ENCODE peak calls at places on chromosome 19, in nine cellular contexts. K, H, N, U, J, X, Y, V and C are unnamed samples. For H3K36me3, the result is how much of the 10 kb centered on the place peaks cover.

GRCh38 chr19:33194884-33195710 is 967 bp downstream of the LRP3 start:
- DNase-seq in K (peak), H (peak), N (no peak), U (no peak), J (peak), X (no peak), Y (peak), V (no peak), C (peak)

GRCh38 chr19:50311723-50312635 is 17.2 kb downstream of the KCNC3 start:
- DNase-seq in K (no peak), H (no peak), N (no peak), U (no peak), J (peak), X (no peak), Y (no peak), V (no peak), C (no peak)

GRCh38 chr19:19602136-19602712 is 16.3 kb downstream of the PBX4 start:
- DNase-seq in K (peak), H (no peak), N (peak), U (no peak), J (no peak), X (peak), Y (no peak), V (no peak), C (no peak)

GRCh38 chr19:4866595-4867424 is 657 bp downstream of the PLIN3 start:
- DNase-seq in K (peak), H (peak), N (peak), U (peak), J (peak), X (peak), Y (peak), V (peak), C (peak)

GRCh38 chr19:15330801-15331418 is 1.4 kb downstream of the BRD4 start:
- DNase-seq in K (peak), H (peak), N (no peak), U (no peak), J (peak), X (peak), Y (peak), V (peak), C (peak)

GRCh38 chr19:51064534-51065220 is at the start of gene KLK13:
- DNase-seq in K (no peak), H (no peak), N (no peak), U (no peak), J (no peak), X (no peak), Y (no peak), V (no peak), C (no peak)

GRCh38 chr19:5058456-5059190 is 89.7 kb downstream of the KDM4B start:
- DNase-seq in K (no peak), H (no peak), N (no peak), U (no peak), J (peak), X (no peak), Y (no peak), V (no peak), C (no peak)

GRCh38 chr19:30224689-30225606 is 147.2 kb upstream of the ZNF536 start:
- DNase-seq in K (no peak), H (no peak), N (no peak), U (no peak), J (no peak), X (no peak), Y (no peak), V (peak), C (peak)

GRCh38 chr19:31470229-31470939 is 121.1 kb upstream of the TSHZ3 start:
- DNase-seq in K (no peak), H (no peak), N (no peak), U (no peak), J (no peak), X (no peak), Y (no peak), V (no peak), C (no peak)

GRCh38 chr19:54451331-54451871 is 2.4 kb downstream of the LENG8 start:
- DNase-seq in K (no peak), H (no peak), N (no peak), U (no peak), J (peak), X (no peak), Y (no peak), V (no peak), C (peak)

GRCh38 chr19:47813304-47813994 is 8.3 kb upstream of the CRX start:
- DNase-seq in K (peak), H (peak), N (peak), U (peak), J (peak), X (peak), Y (peak), V (peak), C (peak)

GRCh38 chr19:40717325-40717879 is 490 bp downstream of the ITPKC start:
- DNase-seq in K (peak), H (no peak), N (no peak), U (peak), J (no peak), X (peak), Y (no peak), V (no peak), C (peak)

GRCh38 chr19:53942001-53942786 is 20.5 kb upstream of the CACNG8 start:
- DNase-seq in K (no peak), H (no peak), N (no peak), U (no peak), J (peak), X (no peak), Y (no peak), V (no peak), C (no peak)

GRCh38 chr19:6590458-6591319 is at the start of gene CD70:
- DNase-seq in K (no peak), H (peak), N (peak), U (no peak), J (no peak), X (peak), Y (no peak), V (peak), C (no peak)

GRCh38 chr19:43777163-43777700 is 3.5 kb downstream of the KCNN4 start:
- DNase-seq in K (no peak), H (no peak), N (peak), U (no peak), J (no peak), X (no peak), Y (no peak), V (peak), C (no peak)

GRCh38 chr19:18291590-18292459 is 10.4 kb upstream of the JUND start:
- DNase-seq in K (peak), H (peak), N (peak), U (peak), J (peak), X (peak), Y (peak), V (peak), C (peak)

GRCh38 chr19:23345838-23346237 is 49.4 kb downstream of the ZNF91 start:
- DNase-seq in K (no peak), H (no peak), N (no peak), U (no peak), J (no peak), X (no peak), Y (no peak), V (no peak), C (no peak)

GRCh38 chr19:4447327-4448146 is 10.1 kb downstream of the UBXN6 start:
- DNase-seq in K (no peak), H (no peak), N (no peak), U (no peak), J (no peak), X (no peak), Y (no peak), V (no peak), C (no peak)

GRCh38 chr19:54096642-54097106 is 3.9 kb downstream of the OSCAR start:
- DNase-seq in K (no peak), H (peak), N (no peak), U (no peak), J (peak), X (peak), Y (no peak), V (peak), C (peak)

GRCh38 chr19:27975419-27976005 is 1237.4 kb downstream of the UQCRFS1 start:
- DNase-seq in K (no peak), H (no peak), N (no peak), U (no peak), J (no peak), X (no peak), Y (no peak), V (no peak), C (no peak)

DNA sequence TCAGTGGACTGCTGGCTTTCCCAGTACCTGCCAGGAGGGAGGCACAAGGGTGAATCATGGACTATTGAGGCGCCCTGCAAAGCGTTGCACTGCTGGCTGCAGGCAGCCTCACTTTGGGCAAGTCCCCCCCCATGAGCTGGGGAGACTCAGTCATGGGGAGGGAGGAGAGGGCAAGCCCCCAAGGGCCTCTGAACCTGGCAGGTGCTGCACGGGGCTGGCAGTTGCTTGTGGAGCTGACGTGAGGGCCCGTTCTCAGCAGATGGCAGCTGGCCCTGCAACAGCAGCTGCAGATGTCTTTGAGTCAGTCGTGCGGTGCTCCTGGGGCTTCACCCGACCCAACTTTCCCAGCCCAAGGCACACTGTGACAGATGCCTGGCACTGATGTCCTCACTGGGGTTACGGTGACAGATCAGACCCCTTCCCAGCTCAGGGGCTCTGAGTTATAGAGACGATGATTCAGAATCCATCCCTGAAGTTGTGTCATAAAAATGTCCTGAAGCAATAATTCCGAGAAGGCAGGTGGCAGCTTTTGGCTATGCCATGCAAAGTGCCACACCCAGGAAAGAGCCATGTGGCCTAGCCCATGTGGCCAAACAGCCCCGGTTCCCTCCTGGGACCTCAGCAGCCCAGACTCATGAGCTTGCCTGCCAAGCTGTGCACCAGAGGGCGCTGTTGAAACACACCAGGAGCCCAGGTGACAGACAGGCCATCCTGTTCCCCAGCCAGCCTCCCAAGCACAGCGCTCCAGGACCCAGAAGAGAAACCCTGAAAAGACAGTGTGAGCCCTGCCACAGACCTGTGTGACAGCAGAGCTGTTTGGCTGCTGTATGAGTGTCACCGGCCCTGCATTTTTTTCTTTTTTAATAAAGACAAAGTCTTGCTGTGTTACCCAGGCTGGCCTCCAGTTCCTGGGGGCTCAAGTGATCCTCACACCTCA is 53.6 kb upstream of the LDLR start:
- DNase-seq in K (peak), H (peak), N (peak), U (peak), J (peak), X (peak), Y (peak), V (peak), C (peak)
- H3K36me3 ChIP-seq in K (under half), H (under half), N (under half), U (under half), J (half or more), X (under half), Y (under half), V (half or more), C (under half)

GRCh38 chr19:1456121-1456900 is 6.4 kb downstream of the APC2 start:
- DNase-seq in K (no peak), H (no peak), N (no peak), U (no peak), J (no peak), X (no peak), Y (no peak), V (no peak), C (no peak)
- H3K27ac ChIP-seq in K (no peak), H (no peak), N (no peak), U (no peak), J (no peak), X (no peak), Y (no peak), V (no peak), C (no peak)

GRCh38 chr19:34661357-34661756 is 15.6 kb downstream of the SCGB2B2 start:
- DNase-seq in K (no peak), H (no peak), N (no peak), U (peak), J (no peak), X (no peak), Y (no peak), V (no peak), C (no peak)

GRCh38 chr19:34664168-34664567 is 12.8 kb downstream of the SCGB2B2 start:
- DNase-seq in K (no peak), H (no peak), N (no peak), U (no peak), J (no peak), X (no peak), Y (no peak), V (no peak), C (no peak)

GRCh38 chr19:34666200-34666957 is 10.6 kb downstream of the SCGB2B2 start:
- DNase-seq in K (no peak), H (no peak), N (no peak), U (no peak), J (no peak), X (no peak), Y (no peak), V (no peak), C (no peak)

GRCh38 chr19:34664870-34665269 is 12.1 kb downstream of the SCGB2B2 start:
- DNase-seq in K (no peak), H (no peak), N (no peak), U (no peak), J (no peak), X (no peak), Y (no peak), V (no peak), C (no peak)

DNA sequence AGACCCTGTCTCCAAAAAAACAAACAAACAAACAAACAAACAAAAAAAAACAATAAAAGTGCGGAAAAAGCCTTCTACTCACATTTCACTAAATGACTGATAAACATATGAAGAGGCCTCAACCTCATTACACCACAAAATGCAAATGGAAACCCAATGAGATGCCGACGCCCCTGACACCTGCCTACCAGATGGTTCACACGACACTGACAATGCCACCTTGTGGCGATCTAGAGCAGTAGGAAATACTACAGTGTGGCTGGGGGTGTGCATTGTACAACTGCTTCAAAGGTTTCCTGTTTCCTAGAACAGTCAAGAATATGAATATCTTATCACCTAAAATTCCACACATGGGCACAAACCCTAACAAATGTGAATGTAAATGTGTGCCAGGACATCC is 14.0 kb downstream of the SCGB2B2 start:
- DNase-seq in K (no peak), H (no peak), N (peak), U (no peak), J (peak), X (no peak), Y (no peak), V (peak), C (no peak)
- TF ChIP-seq CTCF in K (no peak), H (no peak), N (peak), U (peak), J (peak), X (peak), Y (no peak), V (peak), C (peak)

DNA sequence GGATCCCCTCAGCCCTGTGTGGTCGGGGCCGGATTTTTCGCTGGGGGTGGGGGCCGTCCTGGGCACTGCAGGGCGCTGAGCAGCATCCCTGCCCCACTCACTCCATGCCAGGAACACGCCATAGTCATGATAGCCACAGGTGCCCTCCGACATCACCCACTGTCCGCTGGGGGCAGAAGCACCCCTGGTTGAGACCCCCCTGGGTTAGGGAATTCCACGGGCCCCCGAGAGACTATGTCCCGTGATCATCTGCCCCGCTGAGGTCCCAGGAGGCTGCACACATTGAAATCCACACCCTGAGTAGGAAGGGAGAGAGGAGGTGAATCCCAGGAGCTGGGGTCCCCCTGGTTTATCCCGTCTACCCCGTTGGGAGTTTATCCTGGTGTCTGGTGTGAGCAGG is 16.2 kb downstream of the NCLN start:
- DNase-seq in K (no peak), H (no peak), N (no peak), U (no peak), J (no peak), X (no peak), Y (no peak), V (no peak), C (no peak)
- H3K36me3 ChIP-seq in K (under half), H (under half), N (under half), U (under half), J (under half), X (under half), Y (under half), V (half or more), C (under half)